ENCODE peak calls at places on chromosomes 3 and 15, in ten cellular contexts. V is CD8-positive, alpha-beta memory T cell; X is HTR-8/SVneo; W is ovary; R is NCI-H460; P is NCI-H524; B is HuH-7; K is T1000; M is activated T-cell treated with anti-CD3 and anti-CD28 coated beads for 1 hour; D is activated T-helper 1 cell treated with anti-CD3 and anti-CD28 coated beads, Interleukin-2, amount 50 U/mL, for 16 hours. Q is an unnamed sample.

GRCh38 chr3:69033470-69033869 is 18.7 kb downstream of the TMF1 start:
- DNase-seq in X (no peak), M (no peak), B (no peak), P (no peak), R (no peak), V (no peak), D (no peak), W (no peak), K (no peak), Q (no peak)

GRCh38 chr15:46304320-46304719 is 669.5 kb downstream of the SQOR start:
- DNase-seq in D (no peak), M (no peak), V (no peak), K (no peak), R (peak; percentile 14), X (peak; percentile 8), P (no peak), W (no peak), B (peak; percentile 28), Q (peak; percentile 41)

GRCh38 chr3:136196064-136196400 is at the start of gene MSL2:
- DNase-seq in X (no peak), V (no peak), M (no peak), P (no peak), W (peak; percentile 87), K (peak; percentile 75), D (no peak), B (no peak), R (no peak), Q (no peak)

GRCh38 chr15:74809242-74809641 is 3.4 kb upstream of the LMAN1L start:
- DNase-seq in K (no peak), P (peak; percentile 34), V (no peak), X (no peak), B (no peak), W (no peak), D (no peak), R (no peak), M (no peak), Q (no peak)

GRCh38 chr3:50662408-50662807 is 12.3 kb upstream of the DOCK3 start:
- DNase-seq in V (no peak), X (no peak), D (no peak), M (no peak), K (no peak), W (no peak), B (no peak), R (no peak), P (no peak), Q (no peak)

GRCh38 chr3:45313743-45314403 is 74.5 kb upstream of the LARS2 start:
- DNase-seq in W (no peak), R (no peak), D (no peak), B (no peak), K (no peak), V (no peak), M (no peak), P (no peak), X (no peak), Q (no peak)

GRCh38 chr3:89186446-89186845 is 79.0 kb downstream of the EPHA3 start:
- DNase-seq in V (no peak), M (no peak), D (no peak), X (no peak), P (peak; percentile 10), B (no peak), K (no peak), W (no peak), R (no peak), Q (no peak)

GRCh38 chr15:58517682-58518525 is 86.1 kb downstream of the LIPC start:
- DNase-seq in K (no peak), D (no peak), R (no peak), P (no peak), B (no peak), V (no peak), X (no peak), W (no peak), M (no peak), Q (peak; percentile 90)

GRCh38 chr3:187994221-187995085 is 159.5 kb upstream of the LPP start:
- DNase-seq in R (no peak), K (no peak), V (no peak), X (peak; percentile 23), M (no peak), B (no peak), P (no peak), D (no peak), W (no peak), Q (no peak)

GRCh38 chr3:134373942-134374790 is at the start of gene AMOTL2:
- DNase-seq in P (peak; percentile 54), X (peak; percentile 91), R (peak; percentile 79), M (no peak), D (no peak), K (peak; percentile 91), V (no peak), W (peak; percentile 87), B (peak; percentile 97), Q (peak; percentile 81)

GRCh38 chr3:108234387-108234957 is 12.2 kb upstream of the IFT57 start:
- DNase-seq in W (no peak), B (no peak), D (no peak), R (no peak), M (no peak), X (no peak), V (no peak), K (no peak), P (peak; percentile 94), Q (no peak)

GRCh38 chr3:24378313-24378712 is 116.3 kb downstream of the THRB start:
- DNase-seq in B (no peak), X (no peak), W (no peak), M (no peak), R (no peak), K (no peak), P (no peak), D (no peak), V (no peak), Q (no peak)

GRCh38 chr3:162492446-162493081 is 996.0 kb downstream of the OTOL1 start:
- DNase-seq in W (no peak), V (no peak), D (no peak), R (no peak), X (peak; percentile 10), M (no peak), P (no peak), B (no peak), K (no peak), Q (no peak)

Q was measured in KBM-7.